ENCODE peak calls at places on chromosomes 16 and 17, in four cellular contexts. One of them, this sample, is unnamed.

GRCh38 chr17:30113213-30113612 is 3.4 kb upstream of the NSRP1 start:
- DNase-seq in esophagus squamous epithelium: no peak
- DNase-seq in lower lobe of right lung: no peak
- DNase-seq in thoracic aorta: no peak
- DNase-seq in this sample: no peak

GRCh38 chr16:89828870-89829629 is 775 bp downstream of the SPIRE2 start:
- DNase-seq in esophagus squamous epithelium: no peak
- DNase-seq in lower lobe of right lung: no peak
- DNase-seq in thoracic aorta: no peak
- DNase-seq in this sample: no peak

GRCh38 chr17:39244016-39244599 is 18.4 kb upstream of the STAC2 start:
- DNase-seq in esophagus squamous epithelium: no peak
- DNase-seq in lower lobe of right lung: no peak
- DNase-seq in thoracic aorta: no peak
- DNase-seq in this sample: no peak

GRCh38 chr16:3348547-3349167 is 7.0 kb upstream of the OR2C1 start:
- DNase-seq in esophagus squamous epithelium: no peak
- DNase-seq in lower lobe of right lung: no peak
- DNase-seq in thoracic aorta: no peak
- DNase-seq in this sample: no peak

GRCh38 chr16:65947951-65948350 is 418.5 kb upstream of the CDH5 start:
- DNase-seq in esophagus squamous epithelium: no peak
- DNase-seq in lower lobe of right lung: no peak
- DNase-seq in thoracic aorta: no peak
- DNase-seq in this sample: no peak

GRCh38 chr17:19384723-19385391 is 2.1 kb downstream of the MFAP4 start:
- DNase-seq in esophagus squamous epithelium: no peak
- DNase-seq in lower lobe of right lung: peak; percentile 74
- DNase-seq in thoracic aorta: no peak
- DNase-seq in this sample: no peak

GRCh38 chr17:60149691-60150582 is at the start of gene CA4:
- DNase-seq in esophagus squamous epithelium: no peak
- DNase-seq in lower lobe of right lung: peak; percentile 57
- DNase-seq in thoracic aorta: no peak
- DNase-seq in this sample: no peak

GRCh38 chr17:80109713-80110446 is 8.5 kb downstream of the GAA start:
- DNase-seq in esophagus squamous epithelium: no peak
- DNase-seq in lower lobe of right lung: no peak
- DNase-seq in thoracic aorta: no peak
- DNase-seq in this sample: no peak

GRCh38 chr17:43839670-43840101 is 6.7 kb upstream of the MPP3 start:
- DNase-seq in esophagus squamous epithelium: no peak
- DNase-seq in lower lobe of right lung: no peak
- DNase-seq in thoracic aorta: no peak
- DNase-seq in this sample: no peak

GRCh38 chr17:71192848-71193247 is 928.0 kb upstream of the SOX9 start:
- DNase-seq in esophagus squamous epithelium: no peak
- DNase-seq in lower lobe of right lung: no peak
- DNase-seq in thoracic aorta: no peak
- DNase-seq in this sample: no peak

GRCh38 chr17:43356450-43356849 is 42.3 kb upstream of the ARL4D start:
- DNase-seq in esophagus squamous epithelium: no peak
- DNase-seq in lower lobe of right lung: no peak
- DNase-seq in thoracic aorta: no peak
- DNase-seq in this sample: no peak

GRCh38 chr17:50845260-50846147 is 10.1 kb downstream of the WFIKKN2 start:
- DNase-seq in esophagus squamous epithelium: no peak
- DNase-seq in lower lobe of right lung: no peak
- DNase-seq in thoracic aorta: no peak
- DNase-seq in this sample: no peak

GRCh38 chr16:57906385-57907316 is 64.3 kb downstream of the CNGB1 start:
- DNase-seq in esophagus squamous epithelium: no peak
- DNase-seq in lower lobe of right lung: no peak
- DNase-seq in thoracic aorta: no peak
- DNase-seq in this sample: peak; percentile 23

GRCh38 chr16:12498077-12498476 is 305.6 kb downstream of the CPPED1 start:
- DNase-seq in esophagus squamous epithelium: no peak
- DNase-seq in lower lobe of right lung: no peak
- DNase-seq in thoracic aorta: no peak
- DNase-seq in this sample: no peak

GRCh38 chr17:7174603-7175362 is 4.4 kb downstream of the ASGR1 start:
- DNase-seq in esophagus squamous epithelium: no peak
- DNase-seq in lower lobe of right lung: no peak
- DNase-seq in thoracic aorta: no peak
- DNase-seq in this sample: no peak

GRCh38 chr17:282912-283882 is 69.4 kb downstream of the RPH3AL start:
- DNase-seq in esophagus squamous epithelium: no peak
- DNase-seq in lower lobe of right lung: peak; percentile 32
- DNase-seq in thoracic aorta: no peak
- DNase-seq in this sample: no peak

GRCh38 chr17:16007439-16007838 is 7.8 kb downstream of the TTC19 start:
- DNase-seq in esophagus squamous epithelium: no peak
- DNase-seq in lower lobe of right lung: no peak
- DNase-seq in thoracic aorta: no peak
- DNase-seq in this sample: no peak

GRCh38 chr16:82629441-82630027 is 2.8 kb downstream of the CDH13 start:
- DNase-seq in esophagus squamous epithelium: no peak
- DNase-seq in lower lobe of right lung: no peak
- DNase-seq in thoracic aorta: no peak
- DNase-seq in this sample: no peak

GRCh38 chr16:19578378-19578851 is 22.9 kb downstream of the VPS35L start:
- DNase-seq in esophagus squamous epithelium: no peak
- DNase-seq in lower lobe of right lung: no peak
- DNase-seq in thoracic aorta: no peak
- DNase-seq in this sample: no peak

GRCh38 chr17:40295471-40296457 is 8.1 kb downstream of the CDC6 start:
- DNase-seq in esophagus squamous epithelium: no peak
- DNase-seq in lower lobe of right lung: no peak
- DNase-seq in thoracic aorta: no peak
- DNase-seq in this sample: no peak

GRCh38 chr17:28498652-28499365 is 7.3 kb upstream of the FOXN1 start:
- DNase-seq in esophagus squamous epithelium: no peak
- DNase-seq in lower lobe of right lung: no peak
- DNase-seq in thoracic aorta: no peak
- DNase-seq in this sample: no peak

GRCh38 chr17:68200689-68201424 is 47.0 kb upstream of the AMZ2 start:
- DNase-seq in esophagus squamous epithelium: no peak
- DNase-seq in lower lobe of right lung: peak; percentile 86
- DNase-seq in thoracic aorta: no peak
- DNase-seq in this sample: peak; percentile 92

GRCh38 chr17:75771334-75772281 is 6.6 kb upstream of the GALK1 start:
- DNase-seq in esophagus squamous epithelium: no peak
- DNase-seq in lower lobe of right lung: no peak
- DNase-seq in thoracic aorta: no peak
- DNase-seq in this sample: no peak
- TF ChIP-seq CTCF in esophagus squamous epithelium: peak; percentile 26
- TF ChIP-seq CTCF in lower lobe of right lung: no peak
- TF ChIP-seq CTCF in thoracic aorta: no peak
- TF ChIP-seq CTCF in this sample: no peak

GRCh38 chr16:8096211-8096610 is 494.1 kb downstream of the TMEM114 start:
- DNase-seq in esophagus squamous epithelium: no peak
- DNase-seq in lower lobe of right lung: no peak
- DNase-seq in thoracic aorta: no peak
- DNase-seq in this sample: no peak
- TF ChIP-seq CTCF in esophagus squamous epithelium: no peak
- TF ChIP-seq CTCF in lower lobe of right lung: no peak
- TF ChIP-seq CTCF in thoracic aorta: no peak
- TF ChIP-seq CTCF in this sample: no peak

GRCh38 chr16:67146523-67147357 is 4.1 kb downstream of the B3GNT9 start:
- DNase-seq in esophagus squamous epithelium: no peak
- DNase-seq in lower lobe of right lung: no peak
- DNase-seq in thoracic aorta: no peak
- DNase-seq in this sample: no peak
- TF ChIP-seq CTCF in esophagus squamous epithelium: no peak
- TF ChIP-seq CTCF in lower lobe of right lung: no peak
- TF ChIP-seq CTCF in thoracic aorta: no peak
- TF ChIP-seq CTCF in this sample: no peak

DNA sequence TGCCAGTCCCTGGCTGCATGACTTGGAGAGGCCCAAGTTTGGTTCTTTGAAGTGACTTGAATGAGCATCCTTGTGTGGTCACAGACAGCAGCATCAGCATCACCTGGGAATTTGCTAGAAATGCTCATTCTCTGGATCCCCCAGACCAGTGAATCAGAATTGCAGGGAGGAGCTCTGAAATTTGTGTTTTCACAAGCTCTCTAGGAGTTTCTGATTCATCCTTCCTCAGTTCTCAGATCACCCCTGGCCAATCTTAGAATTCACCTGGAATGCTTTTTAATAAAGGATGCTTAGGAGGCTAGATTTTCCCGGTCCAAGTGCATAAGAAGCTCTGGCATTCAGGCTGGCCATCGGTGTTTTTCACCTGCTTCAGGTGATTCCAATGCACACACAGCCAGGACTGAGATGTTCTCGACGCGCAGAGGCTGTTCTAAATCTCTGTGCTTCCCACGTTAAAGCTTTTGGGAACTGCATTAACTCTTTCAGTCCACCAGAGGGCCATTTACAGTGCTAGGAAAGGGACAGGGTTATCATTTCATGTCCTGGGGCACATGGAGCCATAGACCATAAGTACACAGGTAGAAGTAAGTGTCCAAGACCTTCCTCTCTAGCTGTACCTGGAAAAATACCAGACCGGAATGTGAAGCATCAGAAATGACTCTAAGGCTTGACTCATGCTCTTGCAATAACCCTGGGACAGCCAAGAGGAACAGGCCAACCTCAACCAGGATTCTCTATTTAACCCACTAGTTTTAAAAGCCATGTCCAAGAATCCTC is 85.7 kb upstream of the XYLT1 start:
- DNase-seq in esophagus squamous epithelium: no peak
- DNase-seq in lower lobe of right lung: no peak
- DNase-seq in thoracic aorta: no peak
- DNase-seq in this sample: no peak
- TF ChIP-seq CTCF in esophagus squamous epithelium: peak; percentile 68
- TF ChIP-seq CTCF in lower lobe of right lung: peak; percentile 47
- TF ChIP-seq CTCF in thoracic aorta: peak; percentile 29
- TF ChIP-seq CTCF in this sample: peak; percentile 87

GRCh38 chr17:47703671-47704070 is 9.7 kb downstream of the TBKBP1 start:
- DNase-seq in esophagus squamous epithelium: no peak
- DNase-seq in lower lobe of right lung: peak; percentile 9
- DNase-seq in thoracic aorta: no peak
- DNase-seq in this sample: no peak
- TF ChIP-seq CTCF in esophagus squamous epithelium: no peak
- TF ChIP-seq CTCF in lower lobe of right lung: no peak
- TF ChIP-seq CTCF in thoracic aorta: no peak
- TF ChIP-seq CTCF in this sample: no peak

GRCh38 chr16:76856112-76856511 is 334.9 kb upstream of the MON1B start:
- DNase-seq in esophagus squamous epithelium: no peak
- DNase-seq in lower lobe of right lung: no peak
- DNase-seq in thoracic aorta: no peak
- DNase-seq in this sample: no peak

GRCh38 chr16:76857402-76857801 is 333.6 kb upstream of the MON1B start:
- DNase-seq in esophagus squamous epithelium: no peak
- DNase-seq in lower lobe of right lung: no peak
- DNase-seq in thoracic aorta: no peak
- DNase-seq in this sample: no peak

DNA sequence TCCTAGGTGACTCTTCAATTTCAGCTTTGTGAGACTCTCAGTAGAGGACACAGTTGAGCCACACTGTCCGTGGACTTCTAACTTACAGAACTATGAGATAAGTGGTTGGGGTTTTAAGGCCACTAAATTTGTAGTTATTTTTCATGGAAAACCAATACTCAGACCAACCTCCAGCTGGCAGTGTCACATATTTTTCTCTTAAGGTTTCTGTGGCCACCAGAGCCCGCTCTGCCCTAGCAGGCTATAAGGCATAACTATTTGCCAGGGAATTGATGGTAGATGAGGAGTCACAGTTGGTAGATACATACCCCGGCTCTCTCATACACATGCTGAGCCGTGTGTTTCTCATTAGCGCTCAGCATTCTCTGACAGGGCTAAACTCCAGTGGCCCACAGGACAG is 336.8 kb upstream of the MON1B start:
- DNase-seq in esophagus squamous epithelium: no peak
- DNase-seq in lower lobe of right lung: no peak
- DNase-seq in thoracic aorta: no peak
- DNase-seq in this sample: no peak
- TF ChIP-seq CTCF in esophagus squamous epithelium: no peak
- TF ChIP-seq CTCF in lower lobe of right lung: no peak
- TF ChIP-seq CTCF in thoracic aorta: no peak
- TF ChIP-seq CTCF in this sample: no peak

GRCh38 chr17:55722016-55722706 is 503 bp downstream of the TMEM100 start:
- DNase-seq in esophagus squamous epithelium: no peak
- DNase-seq in lower lobe of right lung: no peak
- DNase-seq in thoracic aorta: no peak
- DNase-seq in this sample: no peak
- TF ChIP-seq CTCF in esophagus squamous epithelium: no peak
- TF ChIP-seq CTCF in lower lobe of right lung: no peak
- TF ChIP-seq CTCF in thoracic aorta: no peak
- TF ChIP-seq CTCF in this sample: no peak

GRCh38 chr17:44878627-44879221 is 20.5 kb downstream of the EFTUD2 start:
- DNase-seq in esophagus squamous epithelium: no peak
- DNase-seq in lower lobe of right lung: no peak
- DNase-seq in thoracic aorta: no peak
- DNase-seq in this sample: peak; percentile 23
- TF ChIP-seq CTCF in esophagus squamous epithelium: peak; percentile 45
- TF ChIP-seq CTCF in lower lobe of right lung: peak; percentile 54
- TF ChIP-seq CTCF in thoracic aorta: peak; percentile 52
- TF ChIP-seq CTCF in this sample: peak; percentile 51